ENCODE peak calls at places on chromosomes 12 and 14, in eight cellular contexts. F is body of pancreas, L is A549, Y is adrenal gland, M is tibial nerve, X is NB4, J is sigmoid colon, N is IMR-90. A is an unnamed sample.
A peak's percentile ranks its signal among the peaks of the same experiment; 100 is the strongest.

GRCh38 chr14:96734076-96734622 is 63.0 kb upstream of the VRK1 start:
- DNase-seq in F (no peak), L (no peak), Y (no peak), M (no peak), X (no peak), J (no peak), N (no peak), A (no peak)

GRCh38 chr12:117733292-117733805 is 235.4 kb downstream of the KSR2 start:
- DNase-seq in F (no peak), L (no peak), Y (no peak), M (no peak), X (no peak), J (no peak), N (no peak), A (no peak)

GRCh38 chr14:64400829-64401459 is 12.8 kb downstream of the MTHFD1 start:
- DNase-seq in F (no peak), L (no peak), Y (no peak), M (no peak), X (no peak), J (no peak), N (no peak), A (no peak)

GRCh38 chr12:105281694-105282049 is 45.7 kb upstream of the APPL2 start:
- DNase-seq in F (no peak), L (peak; percentile 89), Y (no peak), M (no peak), X (no peak), J (no peak), N (no peak), A (no peak)

GRCh38 chr14:53501361-53502320 is 348.5 kb upstream of the DDHD1 start:
- DNase-seq in F (no peak), L (no peak), Y (no peak), M (no peak), X (no peak), J (no peak), N (peak; percentile 93), A (no peak)

GRCh38 chr14:90774316-90774715 is 41.9 kb downstream of the TTC7B start:
- DNase-seq in F (no peak), L (no peak), Y (no peak), M (no peak), X (no peak), J (no peak), N (no peak), A (no peak)

GRCh38 chr12:130621696-130622298 is 94.3 kb downstream of the RIMBP2 start:
- DNase-seq in F (no peak), L (no peak), Y (no peak), M (no peak), X (no peak), J (peak; percentile 36), N (no peak), A (no peak)

GRCh38 chr14:33714527-33715222 is 236.2 kb downstream of the EGLN3 start:
- DNase-seq in F (no peak), L (no peak), Y (no peak), M (no peak), X (no peak), J (no peak), N (no peak), A (no peak)

GRCh38 chr14:88952901-88953300 is 128.4 kb downstream of the TTC8 start:
- DNase-seq in F (no peak), L (no peak), Y (no peak), M (no peak), X (no peak), J (no peak), N (no peak), A (no peak)

GRCh38 chr14:64792231-64792630 is 87.5 kb downstream of the SPTB start:
- DNase-seq in F (no peak), L (no peak), Y (no peak), M (no peak), X (no peak), J (no peak), N (no peak), A (no peak)

GRCh38 chr12:47509398-47509851 is 196.4 kb downstream of the RPAP3 start:
- DNase-seq in F (no peak), L (peak; percentile 11), Y (no peak), M (no peak), X (no peak), J (no peak), N (peak; percentile 82), A (no peak)

GRCh38 chr14:29242755-29243340 is 476.3 kb downstream of the FOXG1 start:
- DNase-seq in F (no peak), L (no peak), Y (no peak), M (no peak), X (no peak), J (no peak), N (peak; percentile 8), A (no peak)

GRCh38 chr12:121009744-121010143 is 6.5 kb downstream of the C12orf43 start:
- DNase-seq in F (peak; percentile 83), L (peak; percentile 81), Y (no peak), M (no peak), X (peak; percentile 60), J (no peak), N (peak; percentile 42), A (no peak)

GRCh38 chr12:107491856-107492255 is 193.7 kb upstream of the PWP1 start:
- DNase-seq in F (no peak), L (peak; percentile 22), Y (no peak), M (no peak), X (peak; percentile 61), J (no peak), N (peak; percentile 53), A (no peak)

GRCh38 chr14:96754162-96754844 is 42.9 kb upstream of the VRK1 start:
- DNase-seq in F (no peak), L (peak; percentile 20), Y (no peak), M (no peak), X (no peak), J (peak; percentile 38), N (peak; percentile 5), A (no peak)

GRCh38 chr14:93962701-93963601 is 13.4 kb downstream of the ASB2 start:
- DNase-seq in F (no peak), L (no peak), Y (no peak), M (no peak), X (peak; percentile 73), J (no peak), N (peak; percentile 74), A (peak; percentile 85)

GRCh38 chr14:22994762-22995275 is 12.5 kb upstream of the AJUBA start:
- DNase-seq in F (peak; percentile 40), L (peak; percentile 40), Y (no peak), M (peak; percentile 44), X (peak; percentile 68), J (peak; percentile 67), N (peak; percentile 48), A (peak; percentile 36)

GRCh38 chr14:89672636-89673279 is 255.7 kb upstream of the FOXN3 start:
- DNase-seq in F (peak; percentile 15), L (no peak), Y (no peak), M (peak; percentile 25), X (no peak), J (no peak), N (no peak), A (peak; percentile 79)

GRCh38 chr12:106179086-106179485 is 40.3 kb upstream of the NUAK1 start:
- DNase-seq in F (peak; percentile 15), L (no peak), Y (no peak), M (peak; percentile 66), X (no peak), J (peak; percentile 86), N (no peak), A (no peak)

GRCh38 chr12:88336071-88336768 is 194.1 kb downstream of the TMTC3 start:
- DNase-seq in F (no peak), L (no peak), Y (no peak), M (no peak), X (no peak), J (no peak), N (no peak), A (no peak)

DNA sequence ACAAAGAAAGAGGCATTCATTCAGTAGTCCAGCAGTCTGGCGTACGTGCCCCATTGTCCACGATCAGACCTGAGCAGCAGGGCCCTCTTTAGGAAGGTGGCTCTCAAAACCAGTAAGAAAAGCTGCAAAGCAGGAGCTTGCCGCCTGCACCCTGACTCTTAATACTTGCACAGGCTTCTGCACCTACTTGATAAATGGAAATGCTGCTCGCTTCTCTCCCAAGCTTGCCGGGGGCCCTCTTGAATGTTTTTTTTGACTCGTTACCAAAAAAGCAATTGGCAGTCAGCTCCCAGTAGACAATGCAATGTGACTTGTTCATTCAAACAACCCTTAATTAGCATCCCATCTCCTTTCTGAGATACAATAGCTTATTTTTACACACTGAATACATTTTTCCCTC is 27.2 kb upstream of the PTPRB start:
- DNase-seq in F (no peak), L (no peak), Y (no peak), M (no peak), X (no peak), J (no peak), N (no peak), A (no peak)
- H3K4me3 ChIP-seq in F (no peak overlapping the region), L (no peak overlapping the region), Y (no peak overlapping the region), M (no peak overlapping the region), X (no peak overlapping the region), J (no peak overlapping the region), N (no peak overlapping the region), A (no peak overlapping the region)

GRCh38 chr12:92121826-92122225 is 23.8 kb downstream of the BTG1 start:
- DNase-seq in F (no peak), L (no peak), Y (no peak), M (no peak), X (no peak), J (no peak), N (no peak), A (no peak)
- TF ChIP-seq POLR2A in F (no peak), L (no peak), Y (no peak), M (no peak), X (no peak), J (no peak), N (no peak), A (no peak)

GRCh38 chr14:105065280-105066228 is at the start of gene GPR132:
- DNase-seq in F (no peak), L (no peak), Y (no peak), M (no peak), X (peak; percentile 98), J (peak; percentile 76), N (no peak), A (peak; percentile 96)
- H3K4me3 ChIP-seq in F (no peak within 1 kb of the TSS), L (no peak within 1 kb of the TSS), Y (no peak within 1 kb of the TSS), M (no peak within 1 kb of the TSS), X (peak within 1 kb of the TSS; percentile 38), J (no peak within 1 kb of the TSS), N (no peak within 1 kb of the TSS), A (peak within 1 kb of the TSS; percentile 43)

DNA sequence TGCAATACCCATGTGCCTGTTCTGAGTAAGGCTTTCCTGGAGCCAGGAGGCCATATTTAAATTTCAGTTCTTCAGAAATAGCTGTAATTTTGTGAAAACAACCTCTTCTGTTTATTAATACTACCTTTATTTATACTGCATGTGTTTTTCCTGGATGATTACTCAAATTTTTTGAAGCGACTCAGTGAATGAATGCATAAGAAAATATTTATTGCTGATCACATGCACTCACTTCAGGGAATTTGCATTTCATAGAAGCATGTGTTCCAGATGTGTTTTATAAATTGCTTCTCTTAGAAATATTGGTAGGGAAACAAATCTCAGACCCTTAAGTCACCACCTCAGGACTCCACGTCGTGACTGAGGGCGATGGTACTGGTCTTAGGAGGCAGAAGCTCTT is 21.8 kb upstream of the DCN start:
- DNase-seq in F (no peak), L (no peak), Y (no peak), M (no peak), X (no peak), J (no peak), N (peak; percentile 51), A (no peak)
- TF ChIP-seq POLR2A in F (no peak), L (no peak), Y (no peak), M (no peak), X (no peak), J (no peak), N (no peak), A (no peak)